ENCODE peak calls at places on chromosome 12, in four cellular contexts. M is aorta, N is lung microvascular endothelial cell, W is right lobe of liver. X is an unnamed sample.

GRCh38 chr12:9948606-9949286 is 16.6 kb upstream of the CLEC2A start:
- DNase-seq in N (no peak), M (no peak), W (no peak), X (no peak)

GRCh38 chr12:131223171-131223761 is 269.6 kb downstream of the ADGRD1 start:
- DNase-seq in W (no peak), M (no peak), N (no peak), X (no peak)

GRCh38 chr12:123150804-123151678 is at the start of gene PITPNM2:
- DNase-seq in M (peak), N (peak), W (peak), X (no peak)

GRCh38 chr12:70839544-70839943 is 81.0 kb downstream of the PTPRR start:
- DNase-seq in W (no peak), N (peak), M (no peak), X (no peak)

GRCh38 chr12:110270125-110270962 is 10.7 kb upstream of the ATP2A2 start:
- DNase-seq in W (no peak), N (peak), M (no peak), X (no peak)

GRCh38 chr12:1908758-1909157 is 9.7 kb downstream of the CACNA2D4 start:
- DNase-seq in N (no peak), M (no peak), W (peak), X (no peak)

GRCh38 chr12:104957388-104958008 is 592 bp downstream of the SLC41A2 start:
- DNase-seq in N (peak), W (peak), M (peak), X (no peak)

GRCh38 chr12:84497819-84498218 is 414.8 kb downstream of the SLC6A15 start:
- DNase-seq in M (no peak), N (peak), W (no peak), X (no peak)

GRCh38 chr12:116492703-116493324 is 66.4 kb upstream of the MAP1LC3B2 start:
- DNase-seq in W (no peak), N (peak), M (no peak), X (no peak)

GRCh38 chr12:100476013-100476751 is 2.5 kb downstream of the NR1H4 start:
- DNase-seq in N (no peak), M (no peak), W (no peak), X (no peak)

GRCh38 chr12:96210376-96211055 is 16.3 kb downstream of the ELK3 start:
- DNase-seq in N (peak), M (no peak), W (no peak), X (no peak)

GRCh38 chr12:94163850-94164249 is 15.5 kb downstream of the PLXNC1 start:
- DNase-seq in M (no peak), N (no peak), W (no peak), X (no peak)

GRCh38 chr12:121673013-121673441 is 3.6 kb upstream of the MORN3 start:
- DNase-seq in M (no peak), N (peak), W (peak), X (no peak)

GRCh38 chr12:12786716-12787601 is 1.5 kb downstream of the APOLD1 start:
- DNase-seq in W (peak), N (peak), M (peak), X (no peak)

GRCh38 chr12:75721231-75721641 is 209.8 kb upstream of the KRR1 start:
- DNase-seq in M (no peak), N (no peak), W (no peak), X (no peak)

GRCh38 chr12:39627914-39628313 is 8.3 kb upstream of the ABCD2 start:
- DNase-seq in N (no peak), W (no peak), M (no peak), X (no peak)

GRCh38 chr12:75836533-75836932 is 195.0 kb downstream of the PHLDA1 start:
- DNase-seq in N (no peak), W (no peak), M (no peak), X (no peak)

GRCh38 chr12:47591795-47592194 is 114.0 kb downstream of the RPAP3 start:
- DNase-seq in W (no peak), N (no peak), M (no peak), X (no peak)

GRCh38 chr12:54977155-54977554 is 7.4 kb downstream of the TESPA1 start:
- DNase-seq in M (no peak), N (no peak), W (no peak), X (no peak)

GRCh38 chr12:51601241-51601640 is 10.2 kb downstream of the SCN8A start:
- DNase-seq in M (no peak), N (no peak), W (no peak), X (no peak)

GRCh38 chr12:92059976-92060375 is 85.7 kb downstream of the BTG1 start:
- DNase-seq in W (no peak), N (peak), M (no peak), X (no peak)

GRCh38 chr12:121214855-121215745 is 5.2 kb downstream of the P2RX4 start:
- DNase-seq in W (no peak), M (no peak), N (peak), X (peak)

GRCh38 chr12:22299294-22299912 is 35.1 kb downstream of the ST8SIA1 start:
- DNase-seq in N (no peak), W (no peak), M (no peak), X (no peak)

GRCh38 chr12:103857164-103857563 is 16.1 kb upstream of the NT5DC3 start:
- DNase-seq in N (no peak), M (no peak), W (no peak), X (no peak)

GRCh38 chr12:15152864-15153263 is 68.4 kb downstream of the RERG start:
- DNase-seq in M (no peak), N (no peak), W (no peak), X (peak)

GRCh38 chr12:62331306-62331705 is 71.1 kb downstream of the USP15 start:
- DNase-seq in W (no peak), M (no peak), N (no peak), X (no peak)

GRCh38 chr12:93719710-93720109 is 42.5 kb downstream of the CRADD start:
- DNase-seq in W (no peak), N (no peak), M (no peak), X (no peak)

X was measured in glomerular endothelial cell.